ENCODE peak calls at places on chromosome 21, in four cellular contexts. P, C, I and Q are unnamed samples. For H3K4me1, the result is how much of the 10 kb centered on the place peaks cover.

GRCh38 chr21:17818158-17819113 is 720 bp downstream of the C21orf91 start:
- DNase-seq in P (no peak), C (no peak), I (peak), Q (peak)

GRCh38 chr21:38486221-38486620 is 12.1 kb downstream of the ERG start:
- DNase-seq in P (no peak), C (no peak), I (no peak), Q (no peak)

GRCh38 chr21:43598416-43599120 is 60.7 kb downstream of the HSF2BP start:
- DNase-seq in P (no peak), C (no peak), I (no peak), Q (no peak)

GRCh38 chr21:14075346-14076142 is 135.2 kb downstream of the LIPI start:
- DNase-seq in P (no peak), C (no peak), I (no peak), Q (no peak)

GRCh38 chr21:33238565-33239255 is 9.0 kb downstream of the IFNAR2 start:
- DNase-seq in P (peak), C (no peak), I (no peak), Q (no peak)

GRCh38 chr21:17514124-17514481 is 1.3 kb downstream of the CXADR start:
- DNase-seq in P (no peak), C (peak), I (peak), Q (peak)

GRCh38 chr21:39788383-39788782 is 43.4 kb downstream of the IGSF5 start:
- DNase-seq in P (no peak), C (peak), I (peak), Q (peak)

GRCh38 chr21:14119038-14119437 is 91.7 kb downstream of the LIPI start:
- DNase-seq in P (no peak), C (no peak), I (no peak), Q (no peak)

GRCh38 chr21:33368124-33368523 is 35.1 kb upstream of the IFNGR2 start:
- DNase-seq in P (no peak), C (no peak), I (no peak), Q (no peak)

GRCh38 chr21:40788635-40789034 is 58.3 kb downstream of the DSCAM start:
- DNase-seq in P (no peak), C (no peak), I (no peak), Q (no peak)

GRCh38 chr21:17679002-17679600 is 66.4 kb upstream of the BTG3 start:
- DNase-seq in P (peak), C (no peak), I (peak), Q (peak)

GRCh38 chr21:24781146-24781545 is 826.1 kb downstream of the MRPL39 start:
- DNase-seq in P (no peak), C (no peak), I (no peak), Q (no peak)

GRCh38 chr21:38376693-38377092 is 119.9 kb downstream of the KCNJ15 start:
- DNase-seq in P (no peak), C (no peak), I (no peak), Q (no peak)

GRCh38 chr21:17523007-17523451 is 10.2 kb downstream of the CXADR start:
- DNase-seq in P (no peak), C (no peak), I (peak), Q (no peak)

GRCh38 chr21:36508948-36509347 is 29.0 kb upstream of the CLDN14 start:
- DNase-seq in P (no peak), C (no peak), I (no peak), Q (no peak)
- H3K4me1 ChIP-seq in P (half or more), C (under half), I (under half), Q (under half)

GRCh38 chr21:34815831-34816700 is 147.3 kb downstream of the CLIC6 start:
- DNase-seq in P (no peak), C (no peak), I (no peak), Q (no peak)

GRCh38 chr21:34813266-34813886 is 144.6 kb downstream of the CLIC6 start:
- DNase-seq in P (no peak), C (no peak), I (no peak), Q (no peak)

GRCh38 chr21:34811368-34811767 is 142.6 kb downstream of the CLIC6 start:
- DNase-seq in P (no peak), C (no peak), I (no peak), Q (no peak)

GRCh38 chr21:34812510-34813265 is 143.9 kb downstream of the CLIC6 start:
- DNase-seq in P (no peak), C (no peak), I (peak), Q (no peak)

DNA sequence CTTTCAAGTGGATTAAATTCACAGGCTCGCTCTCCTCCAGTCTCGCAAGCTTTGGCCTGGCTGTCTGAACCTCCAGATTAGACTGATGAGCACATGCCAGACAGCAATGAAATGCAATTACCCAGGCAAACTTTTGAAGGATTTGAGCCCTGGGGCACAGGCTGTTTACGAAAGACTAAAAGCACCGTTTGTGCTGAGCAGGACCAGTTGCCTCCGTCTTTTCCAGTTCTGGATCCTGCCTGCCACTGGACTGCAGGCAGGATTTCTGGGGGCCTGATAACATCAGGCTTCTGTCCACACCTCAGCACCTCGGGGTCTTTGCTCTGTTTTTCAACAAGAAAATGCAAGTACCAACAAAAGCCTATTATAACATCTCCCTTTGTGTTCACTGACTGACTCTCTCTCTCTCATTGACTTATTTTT is 145.7 kb downstream of the CLIC6 start:
- DNase-seq in P (no peak), C (no peak), I (no peak), Q (no peak)
- TF ChIP-seq SUZ12 in P (no peak), C (no peak), I (no peak), Q (no peak)

GRCh38 chr21:42413093-42413492 is 9.4 kb downstream of the UBASH3A start:
- DNase-seq in P (no peak), C (no peak), I (no peak), Q (no peak)
- H3K4me1 ChIP-seq in P (under half), C (under half), I (under half), Q (under half)

DNA sequence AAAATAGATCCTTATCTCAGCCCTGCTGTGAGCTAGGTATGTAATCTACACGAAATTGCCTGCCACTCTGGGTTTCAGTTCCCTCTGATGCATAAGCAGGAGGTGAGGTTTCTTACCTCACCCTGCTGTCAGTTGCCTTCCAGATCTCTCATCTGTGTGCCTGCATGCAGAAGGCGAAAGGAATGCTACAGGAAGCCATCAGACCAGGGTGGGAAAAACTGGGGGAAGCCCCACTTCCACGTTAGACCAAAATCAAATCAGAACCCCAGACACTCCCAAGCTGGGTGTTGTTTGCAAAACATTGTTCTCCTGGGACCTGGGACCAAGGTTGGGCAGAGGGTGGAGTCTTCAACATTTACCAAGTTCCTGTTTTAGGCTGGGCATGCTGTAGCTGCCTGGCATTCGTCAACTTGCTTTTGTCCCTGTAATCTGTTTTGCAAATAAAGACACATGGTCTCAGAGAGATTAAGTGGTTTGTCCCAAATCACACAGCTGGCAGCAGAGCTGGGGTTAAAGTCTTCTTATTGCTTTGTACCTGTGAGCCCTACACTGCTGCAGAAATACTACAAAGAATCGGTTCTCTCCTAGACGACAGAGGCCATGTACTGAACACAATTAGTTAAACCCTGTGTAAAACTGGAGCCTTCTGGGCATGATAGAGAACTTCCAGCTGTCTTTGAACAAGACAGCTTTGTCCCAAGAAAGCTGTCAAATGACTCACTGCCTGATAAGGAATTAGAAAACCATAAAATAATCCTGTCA is 389.7 kb upstream of the RUNX1 start:
- DNase-seq in P (peak), C (no peak), I (no peak), Q (no peak)
- TF ChIP-seq SUZ12 in P (no peak), C (no peak), I (no peak), Q (no peak)

GRCh38 chr21:31903896-31904295 is 31.1 kb downstream of the HUNK start:
- DNase-seq in P (no peak), C (no peak), I (no peak), Q (no peak)
- H3K4me1 ChIP-seq in P (under half), C (under half), I (half or more), Q (under half)

GRCh38 chr21:46203203-46203600 is 18.9 kb upstream of the SPATC1L start:
- DNase-seq in P (no peak), C (no peak), I (no peak), Q (no peak)
- TF ChIP-seq SUZ12 in P (no peak), C (no peak), I (no peak), Q (no peak)

GRCh38 chr21:41926068-41926806 is 27.6 kb downstream of the C2CD2 start:
- DNase-seq in P (peak), C (peak), I (peak), Q (peak)

GRCh38 chr21:41923641-41924342 is 30.0 kb downstream of the C2CD2 start:
- DNase-seq in P (no peak), C (no peak), I (no peak), Q (no peak)

GRCh38 chr21:41921089-41921819 is 32.6 kb downstream of the C2CD2 start:
- DNase-seq in P (no peak), C (no peak), I (peak), Q (no peak)

GRCh38 chr21:41926807-41927171 is 27.0 kb downstream of the C2CD2 start:
- DNase-seq in P (no peak), C (no peak), I (no peak), Q (no peak)

DNA sequence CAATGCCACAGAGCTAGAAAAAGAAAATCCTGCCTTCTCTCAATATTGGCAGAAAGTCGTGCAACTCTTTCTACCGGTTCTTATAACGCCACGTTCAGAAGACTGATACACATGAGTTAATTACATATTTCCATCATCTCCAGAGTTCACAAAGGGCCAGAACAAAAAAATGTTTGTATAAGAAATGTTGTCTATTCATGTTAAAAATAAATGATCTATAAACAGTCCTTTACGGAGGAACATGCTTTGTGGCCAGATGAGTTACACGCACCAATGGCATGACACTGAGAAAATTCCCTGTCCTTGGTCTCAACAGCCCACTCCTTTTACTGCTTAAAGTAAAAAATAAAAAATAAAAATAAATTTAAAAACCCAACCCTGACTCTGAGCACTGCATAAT is 29.5 kb downstream of the C2CD2 start:
- DNase-seq in P (no peak), C (no peak), I (no peak), Q (no peak)
- H3K4me1 ChIP-seq in P (half or more), C (under half), I (half or more), Q (under half)

GRCh38 chr21:45538381-45539045 is 3.7 kb downstream of the SLC19A1 start:
- DNase-seq in P (no peak), C (no peak), I (no peak), Q (no peak)
- TF ChIP-seq SUZ12 in P (no peak), C (no peak), I (no peak), Q (no peak)

GRCh38 chr21:15929536-15929935 is 199.8 kb downstream of the USP25 start:
- DNase-seq in P (no peak), C (no peak), I (no peak), Q (no peak)

GRCh38 chr21:15928686-15929085 is 198.9 kb downstream of the USP25 start:
- DNase-seq in P (no peak), C (no peak), I (no peak), Q (no peak)

GRCh38 chr21:15935530-15935929 is 205.7 kb downstream of the USP25 start:
- DNase-seq in P (no peak), C (no peak), I (no peak), Q (no peak)

GRCh38 chr21:15928196-15928595 is 198.4 kb downstream of the USP25 start:
- DNase-seq in P (no peak), C (no peak), I (no peak), Q (no peak)

DNA sequence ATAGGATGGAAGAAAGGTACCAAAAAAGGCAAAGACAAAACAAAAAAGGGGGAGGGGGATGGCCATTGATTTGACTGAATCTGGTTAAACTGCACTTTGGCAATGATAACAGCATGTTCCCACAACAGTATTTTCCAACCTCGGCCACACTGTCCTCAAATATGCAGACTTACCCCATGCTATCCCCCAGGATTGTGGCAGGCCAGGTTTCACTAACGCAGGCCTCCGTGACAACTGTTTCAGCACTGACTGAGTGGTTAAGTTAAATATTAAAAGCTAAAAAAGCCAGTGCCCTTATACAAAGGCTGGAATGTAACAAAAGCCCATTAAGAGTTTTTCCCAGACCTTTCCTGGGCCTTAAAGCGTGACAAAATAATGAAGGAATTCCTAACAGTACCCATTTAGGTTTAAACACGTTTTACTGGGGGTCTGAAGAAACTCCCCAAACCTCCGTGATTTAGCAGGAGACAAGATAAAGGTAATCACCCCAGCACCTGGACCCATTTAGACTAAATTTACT is 203.0 kb downstream of the USP25 start:
- DNase-seq in P (no peak), C (no peak), I (no peak), Q (no peak)
- H3K4me1 ChIP-seq in P (under half), C (under half), I (under half), Q (under half)

DNA sequence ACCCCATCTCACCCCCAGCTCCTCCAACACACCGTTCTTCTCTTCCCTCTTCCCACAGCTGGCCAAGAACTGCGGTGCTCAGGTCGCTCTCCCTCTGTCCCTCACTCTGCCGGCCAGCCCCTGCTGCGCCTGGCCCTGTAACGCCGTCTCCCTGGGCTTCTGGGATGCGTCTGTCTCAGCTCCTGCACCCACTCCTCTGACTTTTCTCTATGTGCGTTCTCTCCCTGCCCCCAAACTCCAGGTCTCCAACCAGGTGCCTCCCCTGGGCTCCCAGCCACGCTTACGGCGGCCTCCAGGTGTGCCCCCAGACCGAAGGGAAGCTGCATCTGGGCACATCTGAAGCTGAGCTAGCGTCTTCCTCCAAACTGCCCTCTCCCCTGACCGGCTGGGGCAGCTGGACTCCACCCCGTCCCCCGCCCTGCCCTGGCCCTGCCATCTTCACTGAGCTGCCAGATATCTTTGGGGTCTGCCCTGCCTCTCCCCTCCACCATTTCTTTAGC is 2.6 kb downstream of the KRTAP10-12 start:
- DNase-seq in P (no peak), C (no peak), I (no peak), Q (no peak)
- TF ChIP-seq SUZ12 in P (no peak), C (no peak), I (no peak), Q (no peak)